ENCODE peak calls at places on chromosomes 12 and 14, in eight cellular contexts. I, Z, G, A, J, L, N and M are unnamed samples.
A peak's percentile ranks its signal among the peaks of the same experiment; 100 is the strongest.

GRCh38 chr14:56953884-56954283 is 143.6 kb upstream of the OTX2 start:
- DNase-seq in I (no peak), Z (no peak), G (no peak), A (no peak), J (no peak), L (no peak), N (no peak), M (no peak)

GRCh38 chr14:35365130-35366047 is 39.2 kb downstream of the NFKBIA start:
- DNase-seq in I (no peak), Z (no peak), G (peak; percentile 91), A (peak; percentile 89), J (no peak), L (no peak), N (peak; percentile 97), M (no peak)

GRCh38 chr14:69360438-69361108 is 37.5 kb downstream of the ERH start:
- DNase-seq in I (no peak), Z (peak; percentile 18), G (no peak), A (no peak), J (no peak), L (no peak), N (peak; percentile 44), M (no peak)

GRCh38 chr12:56469007-56469930 is 891 bp downstream of the SPRYD4 start:
- DNase-seq in I (no peak), Z (peak; percentile 30), G (no peak), A (no peak), J (no peak), L (peak; percentile 77), N (peak; percentile 35), M (no peak)

GRCh38 chr12:66352197-66352596 is 49.9 kb downstream of the HELB start:
- DNase-seq in I (no peak), Z (peak; percentile 33), G (no peak), A (no peak), J (no peak), L (no peak), N (peak; percentile 33), M (no peak)

GRCh38 chr12:43348221-43348620 is 203.8 kb downstream of the ADAMTS20 start:
- DNase-seq in I (no peak), Z (no peak), G (no peak), A (no peak), J (no peak), L (no peak), N (peak; percentile 70), M (no peak)

GRCh38 chr12:108637222-108637621 is 3.5 kb upstream of the SELPLG start:
- DNase-seq in I (no peak), Z (peak; percentile 40), G (no peak), A (no peak), J (no peak), L (no peak), N (no peak), M (no peak)

GRCh38 chr14:22979748-22980392 is 2.5 kb downstream of the AJUBA start:
- DNase-seq in I (no peak), Z (no peak), G (no peak), A (no peak), J (no peak), L (no peak), N (peak; percentile 23), M (no peak)

GRCh38 chr12:37672655-37673260 is 643.8 kb upstream of the ALG10B start:
- DNase-seq in I (no peak), Z (no peak), G (no peak), A (no peak), J (no peak), L (no peak), N (peak; percentile 22), M (no peak)

GRCh38 chr14:24068711-24069410 is 2.5 kb upstream of the CPNE6 start:
- DNase-seq in I (no peak), Z (no peak), G (no peak), A (no peak), J (no peak), L (no peak), N (no peak), M (no peak)

GRCh38 chr12:879641-880040 is 69.9 kb downstream of the RAD52 start:
- DNase-seq in I (peak; percentile 36), Z (no peak), G (no peak), A (peak; percentile 66), J (peak; percentile 11), L (no peak), N (peak; percentile 74), M (peak; percentile 87)

GRCh38 chr14:68458840-68459469 is 333.9 kb downstream of the ZFP36L1 start:
- DNase-seq in I (no peak), Z (no peak), G (peak; percentile 73), A (peak; percentile 95), J (peak; percentile 74), L (peak; percentile 75), N (peak; percentile 67), M (peak; percentile 79)

GRCh38 chr14:99253890-99254289 is 18.1 kb downstream of the BCL11B start:
- DNase-seq in I (no peak), Z (no peak), G (no peak), A (no peak), J (no peak), L (no peak), N (no peak), M (no peak)

GRCh38 chr12:82648510-82648909 is 38.2 kb upstream of the TMTC2 start:
- DNase-seq in I (no peak), Z (no peak), G (no peak), A (no peak), J (no peak), L (no peak), N (no peak), M (no peak)

GRCh38 chr14:20294636-20295035 is 11.1 kb downstream of the TTC5 start:
- DNase-seq in I (no peak), Z (no peak), G (no peak), A (no peak), J (no peak), L (no peak), N (no peak), M (no peak)

GRCh38 chr14:67487937-67488893 is at the start of gene TMEM229B:
- DNase-seq in I (no peak), Z (peak; percentile 96), G (no peak), A (no peak), J (no peak), L (peak; percentile 49), N (no peak), M (no peak)

GRCh38 chr12:76863005-76863670 is 15.7 kb downstream of the CSRP2 start:
- DNase-seq in I (peak; percentile 89), Z (no peak), G (no peak), A (peak; percentile 93), J (peak; percentile 79), L (peak; percentile 65), N (peak; percentile 87), M (peak; percentile 59)

GRCh38 chr12:122499991-122500684 is 594 bp downstream of the ZCCHC8 start:
- DNase-seq in I (no peak), Z (peak; percentile 73), G (peak; percentile 45), A (peak; percentile 57), J (peak; percentile 16), L (peak; percentile 70), N (peak; percentile 86), M (no peak)

GRCh38 chr14:104927432-104927816 is 2.7 kb downstream of the PLD4 start:
- DNase-seq in I (no peak), Z (no peak), G (no peak), A (no peak), J (no peak), L (no peak), N (no peak), M (no peak)

DNA sequence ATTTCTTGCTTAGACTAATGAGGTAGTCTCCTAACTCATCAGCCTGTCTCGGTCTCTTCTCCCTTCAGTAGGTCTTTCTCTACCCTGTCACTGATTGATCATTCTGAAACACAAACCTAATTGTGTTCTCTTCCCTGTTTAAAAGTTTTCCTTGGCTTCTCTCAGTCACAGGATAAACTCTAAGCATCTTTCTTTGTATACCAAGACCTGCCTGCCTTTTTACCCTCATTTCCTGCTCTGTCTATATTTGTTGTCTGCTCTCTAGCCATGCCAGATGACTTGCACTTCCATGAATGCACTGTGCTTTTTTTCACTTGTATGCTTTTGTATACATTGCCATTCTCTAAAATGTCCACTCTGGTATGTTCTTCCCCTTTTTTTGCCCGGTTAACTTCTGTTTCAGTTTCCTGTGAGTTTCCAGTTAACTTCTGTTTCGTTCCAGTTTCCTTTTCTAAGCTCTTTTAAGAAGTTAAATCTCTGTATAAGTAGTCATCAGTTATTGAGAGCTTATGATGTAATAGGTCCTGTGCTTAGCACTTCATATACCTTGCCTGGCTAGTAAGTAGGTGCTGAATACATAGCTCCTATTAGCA is 12.8 kb downstream of the DIP2B start:
- DNase-seq in I (peak; percentile 57), Z (no peak), G (no peak), A (peak; percentile 65), J (no peak), L (no peak), N (peak; percentile 65), M (peak; percentile 6)
- H3K4me3 ChIP-seq in I (peak overlapping the region; percentile 31), Z (no peak overlapping the region), G (no peak overlapping the region), A (peak overlapping the region; percentile 32), J (no peak overlapping the region), L (no peak overlapping the region), N (peak overlapping the region; percentile 49), M (no peak overlapping the region)

DNA sequence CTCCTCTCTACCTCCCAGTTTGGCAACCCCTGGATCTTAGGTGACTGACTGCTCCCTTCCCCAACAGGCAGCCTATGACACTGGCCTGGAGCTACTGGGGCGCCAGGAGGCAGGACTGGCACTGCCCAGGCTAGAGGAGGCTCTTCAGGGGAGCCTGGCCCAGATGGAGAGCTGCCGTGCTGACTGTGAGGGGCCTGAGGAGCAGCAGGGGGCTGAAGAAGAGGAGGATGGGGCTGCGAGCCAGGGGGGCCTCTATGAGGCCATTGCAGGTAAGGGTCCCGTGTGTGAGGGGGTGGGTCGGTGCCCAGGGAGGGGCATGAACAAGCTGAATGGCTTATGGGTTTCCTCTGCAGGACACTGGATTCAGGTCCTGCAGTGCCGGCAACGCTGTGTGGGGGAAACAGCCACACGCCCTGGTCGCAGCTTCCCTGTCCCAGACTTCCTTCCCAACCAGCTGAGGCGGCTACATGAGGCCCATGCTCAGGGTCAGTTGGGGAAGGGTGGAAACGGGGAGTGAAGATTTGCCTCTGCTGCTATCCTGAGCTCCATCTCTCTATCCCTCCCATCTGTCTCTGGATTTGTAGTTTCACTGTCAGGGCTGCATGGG is 2.2 kb downstream of the P3H3 start:
- DNase-seq in I (no peak), Z (no peak), G (no peak), A (no peak), J (no peak), L (no peak), N (no peak), M (no peak)
- H3K4me3 ChIP-seq in I (peak overlapping the region; percentile 91), Z (no peak overlapping the region), G (no peak overlapping the region), A (no peak overlapping the region), J (peak overlapping the region; percentile 53), L (no peak overlapping the region), N (peak overlapping the region; percentile 87), M (peak overlapping the region; percentile 97)

GRCh38 chr12:52713960-52714886 is 10.9 kb upstream of the KRT77 start:
- DNase-seq in I (no peak), Z (no peak), G (no peak), A (no peak), J (no peak), L (no peak), N (peak; percentile 35), M (no peak)
- H3K4me3 ChIP-seq in I (no peak overlapping the region), Z (no peak overlapping the region), G (no peak overlapping the region), A (no peak overlapping the region), J (no peak overlapping the region), L (no peak overlapping the region), N (no peak overlapping the region), M (no peak overlapping the region)

DNA sequence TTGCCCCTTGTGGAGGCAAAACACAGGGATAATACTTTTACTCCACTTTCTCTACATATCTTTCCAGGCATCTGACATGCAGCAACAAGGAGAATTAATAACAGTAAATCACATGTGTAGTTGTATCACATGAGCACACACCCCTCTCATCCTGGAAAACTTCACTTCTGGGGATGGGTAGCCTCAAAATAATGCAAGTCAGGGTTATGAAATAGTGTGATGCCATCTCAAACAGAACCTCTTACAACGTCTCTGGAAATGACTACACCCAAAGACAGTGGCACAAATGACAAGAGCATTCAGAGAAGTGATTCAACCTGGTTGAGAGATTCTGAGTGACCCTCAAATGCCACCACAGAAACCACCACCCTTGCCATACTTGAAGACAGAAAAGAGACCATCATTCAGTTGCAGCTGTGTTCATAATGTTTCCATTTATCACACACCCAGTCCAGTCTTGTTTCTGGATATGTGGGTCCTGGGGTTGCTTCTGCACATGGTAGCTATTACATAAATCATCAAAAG is 2.8 kb downstream of the DIO2 start:
- DNase-seq in I (no peak), Z (no peak), G (no peak), A (peak; percentile 26), J (no peak), L (no peak), N (peak; percentile 52), M (no peak)
- H3K4me3 ChIP-seq in I (no peak overlapping the region), Z (no peak overlapping the region), G (no peak overlapping the region), A (no peak overlapping the region), J (no peak overlapping the region), L (no peak overlapping the region), N (peak overlapping the region; percentile 21), M (no peak overlapping the region)